ENCODE peak calls at places on chromosomes 6 and 20, in four cellular contexts. One of them, this sample, is unnamed.

GRCh38 chr6:25745836-25746235 is 8.7 kb upstream of the SLC17A4 start:
- DNase-seq in HepG2: no peak
- DNase-seq in psoas muscle: no peak
- DNase-seq in pancreas: no peak
- DNase-seq in this sample: no peak

GRCh38 chr6:21200056-21200870 is 393.3 kb upstream of the SOX4 start:
- DNase-seq in HepG2: peak
- DNase-seq in psoas muscle: no peak
- DNase-seq in pancreas: no peak
- DNase-seq in this sample: no peak

GRCh38 chr20:13809855-13810254 is 25.0 kb downstream of the NDUFAF5 start:
- DNase-seq in HepG2: no peak
- DNase-seq in psoas muscle: no peak
- DNase-seq in pancreas: no peak
- DNase-seq in this sample: no peak

GRCh38 chr6:9646346-9647042 is 768.4 kb downstream of the TFAP2A start:
- DNase-seq in HepG2: no peak
- DNase-seq in psoas muscle: no peak
- DNase-seq in pancreas: no peak
- DNase-seq in this sample: no peak

GRCh38 chr6:136086686-136087085 is 163.4 kb downstream of the MTFR2 start:
- DNase-seq in HepG2: no peak
- DNase-seq in psoas muscle: peak
- DNase-seq in pancreas: no peak
- DNase-seq in this sample: no peak

GRCh38 chr6:144957236-144957937 is 672.3 kb downstream of the UTRN start:
- DNase-seq in HepG2: no peak
- DNase-seq in psoas muscle: no peak
- DNase-seq in pancreas: no peak
- DNase-seq in this sample: no peak

GRCh38 chr6:20351529-20351928 is 50.1 kb upstream of the E2F3 start:
- DNase-seq in HepG2: no peak
- DNase-seq in psoas muscle: no peak
- DNase-seq in pancreas: no peak
- DNase-seq in this sample: no peak

GRCh38 chr6:25186919-25187318 is 92.3 kb upstream of the CARMIL1 start:
- DNase-seq in HepG2: no peak
- DNase-seq in psoas muscle: no peak
- DNase-seq in pancreas: no peak
- DNase-seq in this sample: no peak

GRCh38 chr6:152099816-152100618 is 292.5 kb downstream of the ESR1 start:
- DNase-seq in HepG2: no peak
- DNase-seq in psoas muscle: peak
- DNase-seq in pancreas: peak
- DNase-seq in this sample: no peak

GRCh38 chr6:81401970-81402690 is 350.4 kb downstream of the TENT5A start:
- DNase-seq in HepG2: no peak
- DNase-seq in psoas muscle: no peak
- DNase-seq in pancreas: no peak
- DNase-seq in this sample: no peak

GRCh38 chr6:57283096-57283495 is 34.3 kb upstream of the PRIM2 start:
- DNase-seq in HepG2: no peak
- DNase-seq in psoas muscle: no peak
- DNase-seq in pancreas: no peak
- DNase-seq in this sample: no peak

GRCh38 chr20:5947276-5947675 is 3.1 kb downstream of the TRMT6 start:
- DNase-seq in HepG2: no peak
- DNase-seq in psoas muscle: no peak
- DNase-seq in pancreas: no peak
- DNase-seq in this sample: no peak

GRCh38 chr20:53805895-53806384 is 212.3 kb upstream of the ZNF217 start:
- DNase-seq in HepG2: no peak
- DNase-seq in psoas muscle: no peak
- DNase-seq in pancreas: no peak
- DNase-seq in this sample: no peak

GRCh38 chr6:169719117-169719516 is 5.2 kb downstream of the PHF10 start:
- DNase-seq in HepG2: no peak
- DNase-seq in psoas muscle: no peak
- DNase-seq in pancreas: no peak
- DNase-seq in this sample: no peak

GRCh38 chr6:168866534-168866933 is 387.1 kb downstream of the THBS2 start:
- DNase-seq in HepG2: no peak
- DNase-seq in psoas muscle: no peak
- DNase-seq in pancreas: no peak
- DNase-seq in this sample: no peak

GRCh38 chr6:110415297-110415916 is at the start of gene DDO:
- DNase-seq in HepG2: peak
- DNase-seq in psoas muscle: peak
- DNase-seq in pancreas: peak
- DNase-seq in this sample: no peak

GRCh38 chr20:31707994-31708744 is 14.5 kb downstream of the BCL2L1 start:
- DNase-seq in HepG2: no peak
- DNase-seq in psoas muscle: peak
- DNase-seq in pancreas: peak
- DNase-seq in this sample: no peak

GRCh38 chr6:159595173-159595572 is 97.9 kb downstream of the SOD2 start:
- DNase-seq in HepG2: no peak
- DNase-seq in psoas muscle: no peak
- DNase-seq in pancreas: no peak
- DNase-seq in this sample: no peak

DNA sequence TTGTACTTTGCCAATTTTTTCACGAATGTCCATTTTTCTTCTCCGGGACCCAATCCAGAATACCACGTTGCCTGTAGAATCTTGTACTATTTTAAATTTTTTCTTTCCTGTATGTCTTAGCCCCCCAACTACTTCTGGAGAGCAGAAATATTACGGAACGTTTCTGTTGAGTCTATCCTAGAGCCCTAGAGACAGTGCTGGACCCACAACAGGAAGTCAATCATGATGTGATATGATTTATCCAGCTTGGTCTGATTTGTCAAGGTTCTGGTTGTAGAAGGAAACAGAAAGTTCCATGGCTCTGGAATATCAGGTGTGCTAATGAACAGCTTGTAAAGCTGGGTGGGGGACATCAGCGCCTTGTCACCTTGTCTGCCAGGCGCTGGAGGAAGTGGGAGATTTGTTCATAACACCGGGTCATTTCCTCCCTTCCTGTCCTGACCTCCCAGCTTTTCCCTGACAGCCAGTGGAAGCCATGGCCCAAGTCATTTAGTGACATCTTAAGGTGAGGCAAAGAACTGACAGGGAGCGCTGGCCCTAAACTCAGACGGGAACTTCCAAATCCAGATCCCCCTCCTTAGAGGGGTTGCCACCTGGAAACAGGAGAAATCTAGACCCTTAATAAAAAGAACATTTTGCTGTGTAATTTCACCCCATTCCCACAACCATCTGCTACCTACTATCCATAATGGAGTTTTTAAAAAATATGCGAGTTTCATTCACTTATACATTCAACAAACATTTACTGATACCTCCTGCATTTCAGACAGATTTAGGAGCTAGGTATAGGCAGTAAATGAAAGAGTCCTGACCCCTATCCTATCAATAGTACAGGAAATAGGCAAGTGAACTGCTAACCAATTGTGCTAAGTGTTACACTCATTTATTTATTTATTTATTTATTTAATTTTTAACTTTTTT is 130.5 kb downstream of the ZFP64 start:
- DNase-seq in HepG2: peak
- DNase-seq in psoas muscle: no peak
- DNase-seq in pancreas: no peak
- DNase-seq in this sample: no peak
- TF ChIP-seq CTCF in HepG2: peak
- TF ChIP-seq CTCF in psoas muscle: peak
- TF ChIP-seq CTCF in pancreas: no peak
- TF ChIP-seq CTCF in this sample: no peak

GRCh38 chr20:43389839-43390626 is 67.7 kb upstream of the SRSF6 start:
- DNase-seq in HepG2: no peak
- DNase-seq in psoas muscle: no peak
- DNase-seq in pancreas: no peak
- DNase-seq in this sample: peak
- TF ChIP-seq CTCF in HepG2: peak
- TF ChIP-seq CTCF in psoas muscle: no peak
- TF ChIP-seq CTCF in pancreas: no peak
- TF ChIP-seq CTCF in this sample: peak

GRCh38 chr20:38725959-38726848 is 1.9 kb downstream of the SLC32A1 start:
- DNase-seq in HepG2: peak
- DNase-seq in psoas muscle: no peak
- DNase-seq in pancreas: no peak
- DNase-seq in this sample: peak
- TF ChIP-seq CTCF in HepG2: peak
- TF ChIP-seq CTCF in psoas muscle: peak
- TF ChIP-seq CTCF in pancreas: no peak
- TF ChIP-seq CTCF in this sample: peak

DNA sequence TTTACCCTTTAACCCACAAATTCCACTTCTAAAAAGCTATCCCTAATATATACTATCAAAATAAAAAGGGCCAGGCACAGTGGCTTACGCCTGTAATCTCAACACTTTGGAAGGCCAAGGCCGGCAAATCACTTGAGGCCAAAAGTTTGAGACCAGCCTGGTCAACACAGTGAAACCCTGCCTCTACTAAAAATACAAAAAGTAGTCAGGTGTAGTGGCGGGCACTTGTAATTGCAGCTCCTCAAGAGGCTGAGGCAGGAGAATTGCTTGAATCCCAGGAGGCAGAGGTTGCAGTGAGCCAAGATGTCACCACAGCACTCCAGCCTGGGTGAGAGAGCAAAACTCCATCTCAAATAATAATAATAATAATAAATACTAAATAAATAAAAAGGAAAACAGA is 82.5 kb downstream of the TRIM27 start:
- DNase-seq in HepG2: no peak
- DNase-seq in psoas muscle: no peak
- DNase-seq in pancreas: no peak
- DNase-seq in this sample: no peak
- TF ChIP-seq CTCF in HepG2: no peak
- TF ChIP-seq CTCF in psoas muscle: no peak
- TF ChIP-seq CTCF in pancreas: no peak
- TF ChIP-seq CTCF in this sample: no peak

GRCh38 chr6:47009583-47009982 is 32.5 kb downstream of the ADGRF1 start:
- DNase-seq in HepG2: no peak
- DNase-seq in psoas muscle: no peak
- DNase-seq in pancreas: no peak
- DNase-seq in this sample: no peak
- TF ChIP-seq CTCF in HepG2: peak
- TF ChIP-seq CTCF in psoas muscle: no peak
- TF ChIP-seq CTCF in pancreas: no peak
- TF ChIP-seq CTCF in this sample: no peak

DNA sequence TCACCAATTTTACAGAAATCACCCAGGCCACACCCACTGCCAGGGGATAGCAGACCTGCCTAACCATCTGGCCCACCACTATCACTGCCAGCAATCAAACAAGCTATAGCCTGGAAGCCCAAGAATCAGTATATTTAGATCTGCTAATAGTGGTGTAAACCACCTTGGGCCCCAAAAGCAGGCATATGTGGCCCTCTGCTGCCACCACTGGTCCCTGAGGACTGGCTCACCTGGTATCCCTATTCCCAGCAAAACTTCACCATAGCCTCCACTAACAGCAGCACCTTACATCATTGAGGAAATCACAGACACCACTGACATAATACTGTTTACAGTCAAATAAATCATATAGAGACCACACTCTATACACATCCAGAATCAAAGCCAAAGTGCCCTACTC is 880.4 kb upstream of the MAN1A1 start:
- DNase-seq in HepG2: peak
- DNase-seq in psoas muscle: no peak
- DNase-seq in pancreas: no peak
- DNase-seq in this sample: no peak
- TF ChIP-seq CTCF in HepG2: peak
- TF ChIP-seq CTCF in psoas muscle: no peak
- TF ChIP-seq CTCF in pancreas: no peak
- TF ChIP-seq CTCF in this sample: no peak

GRCh38 chr20:381581-382290 is 1.2 kb downstream of the TRIB3 start:
- DNase-seq in HepG2: peak
- DNase-seq in psoas muscle: peak
- DNase-seq in pancreas: peak
- DNase-seq in this sample: peak

GRCh38 chr20:382291-383115 is 1.9 kb downstream of the TRIB3 start:
- DNase-seq in HepG2: no peak
- DNase-seq in psoas muscle: no peak
- DNase-seq in pancreas: no peak
- DNase-seq in this sample: no peak

GRCh38 chr20:383889-384288 is 3.3 kb downstream of the TRIB3 start:
- DNase-seq in HepG2: no peak
- DNase-seq in psoas muscle: no peak
- DNase-seq in pancreas: no peak
- DNase-seq in this sample: no peak

GRCh38 chr20:378961-379336 is 1.6 kb upstream of the TRIB3 start:
- DNase-seq in HepG2: no peak
- DNase-seq in psoas muscle: no peak
- DNase-seq in pancreas: no peak
- DNase-seq in this sample: no peak

DNA sequence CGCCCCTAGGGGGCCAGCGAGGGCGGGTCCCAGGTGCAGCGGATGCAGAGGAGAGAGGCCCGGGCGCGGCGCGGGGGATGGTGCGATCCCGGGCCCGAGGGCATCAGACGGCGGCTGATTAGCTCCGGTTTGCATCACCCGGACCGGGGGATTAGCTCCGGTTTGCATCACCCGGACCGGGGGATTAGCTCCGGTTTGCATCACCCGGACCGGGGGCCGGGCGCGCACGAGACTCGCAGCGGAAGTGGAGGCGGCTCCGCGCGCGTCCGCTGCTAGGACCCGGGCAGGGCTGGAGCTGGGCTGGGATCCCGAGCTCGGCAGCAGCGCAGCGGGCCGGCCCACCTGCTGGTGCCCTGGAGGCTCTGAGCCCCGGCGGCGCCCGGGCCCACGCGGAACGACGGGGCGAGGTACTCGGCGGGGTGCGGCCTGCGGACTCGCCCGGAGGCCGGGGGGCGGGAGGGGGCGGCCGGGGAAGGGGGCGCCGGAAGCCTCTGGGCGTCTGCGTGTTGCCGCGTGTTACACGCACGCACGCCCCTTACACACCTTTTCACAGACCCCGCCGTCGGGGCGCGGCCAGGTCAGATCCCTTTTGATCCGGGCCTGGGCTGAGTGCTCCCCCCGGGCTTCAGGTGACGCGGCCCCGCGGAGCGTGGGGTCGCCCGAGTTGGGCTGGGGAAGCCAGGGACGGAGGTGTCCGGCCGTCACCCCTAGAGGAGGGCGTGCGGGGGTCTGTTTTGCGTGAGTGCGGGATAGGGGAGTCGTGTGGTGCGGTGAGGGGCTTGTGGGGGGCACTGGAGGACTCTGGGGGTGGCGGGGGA is 412 bp downstream of the TRIB3 start:
- DNase-seq in HepG2: peak
- DNase-seq in psoas muscle: peak
- DNase-seq in pancreas: no peak
- DNase-seq in this sample: peak
- TF ChIP-seq CTCF in HepG2: peak
- TF ChIP-seq CTCF in psoas muscle: no peak
- TF ChIP-seq CTCF in pancreas: no peak
- TF ChIP-seq CTCF in this sample: no peak